ENCODE peak calls at places on chromosomes 1 and 21, in ten cellular contexts. One of them, this sample, is unnamed.

GRCh38 chr1:205424881-205425635 is 3.2 kb upstream of the LEMD1 start:
- DNase-seq in stomach: no peak
- DNase-seq in body of pancreas: no peak
- DNase-seq in suprapubic skin: no peak
- DNase-seq in Peyer's patch: no peak
- DNase-seq in spleen: no peak
- DNase-seq in adrenal gland: no peak
- DNase-seq in tibial nerve: no peak
- DNase-seq in heart left ventricle: no peak
- DNase-seq in transverse colon: no peak
- DNase-seq in this sample: no peak

GRCh38 chr1:115320368-115320767 is 17.7 kb downstream of the NGF start:
- DNase-seq in stomach: no peak
- DNase-seq in body of pancreas: no peak
- DNase-seq in suprapubic skin: no peak
- DNase-seq in Peyer's patch: no peak
- DNase-seq in spleen: no peak
- DNase-seq in adrenal gland: no peak
- DNase-seq in tibial nerve: no peak
- DNase-seq in heart left ventricle: no peak
- DNase-seq in transverse colon: no peak
- DNase-seq in this sample: no peak

GRCh38 chr21:45945066-45945867 is 36.3 kb upstream of the COL6A1 start:
- DNase-seq in stomach: no peak
- DNase-seq in body of pancreas: no peak
- DNase-seq in suprapubic skin: no peak
- DNase-seq in Peyer's patch: no peak
- DNase-seq in spleen: no peak
- DNase-seq in adrenal gland: no peak
- DNase-seq in tibial nerve: no peak
- DNase-seq in heart left ventricle: no peak
- DNase-seq in transverse colon: no peak
- DNase-seq in this sample: no peak

GRCh38 chr1:180953791-180954721 is 41.4 kb downstream of the KIAA1614 start:
- DNase-seq in stomach: peak; percentile 66
- DNase-seq in body of pancreas: peak; percentile 78
- DNase-seq in suprapubic skin: peak; percentile 83
- DNase-seq in Peyer's patch: peak; percentile 51
- DNase-seq in spleen: peak; percentile 87
- DNase-seq in adrenal gland: peak; percentile 66
- DNase-seq in tibial nerve: no peak
- DNase-seq in heart left ventricle: peak; percentile 64
- DNase-seq in transverse colon: peak; percentile 79
- DNase-seq in this sample: no peak

GRCh38 chr1:116569776-116570357 is 959 bp downstream of the CD58 start:
- DNase-seq in stomach: peak; percentile 58
- DNase-seq in body of pancreas: peak; percentile 56
- DNase-seq in suprapubic skin: no peak
- DNase-seq in Peyer's patch: peak; percentile 55
- DNase-seq in spleen: peak; percentile 91
- DNase-seq in adrenal gland: peak; percentile 46
- DNase-seq in tibial nerve: peak; percentile 19
- DNase-seq in heart left ventricle: peak; percentile 42
- DNase-seq in transverse colon: peak; percentile 80
- DNase-seq in this sample: no peak

GRCh38 chr1:11531314-11531870 is 52.4 kb downstream of the DISP3 start:
- DNase-seq in stomach: no peak
- DNase-seq in body of pancreas: no peak
- DNase-seq in suprapubic skin: peak; percentile 58
- DNase-seq in Peyer's patch: no peak
- DNase-seq in spleen: peak; percentile 67
- DNase-seq in adrenal gland: no peak
- DNase-seq in tibial nerve: no peak
- DNase-seq in heart left ventricle: no peak
- DNase-seq in transverse colon: no peak
- DNase-seq in this sample: no peak

GRCh38 chr1:231544943-231545592 is 16.6 kb downstream of the TSNAX start:
- DNase-seq in stomach: no peak
- DNase-seq in body of pancreas: no peak
- DNase-seq in suprapubic skin: no peak
- DNase-seq in Peyer's patch: no peak
- DNase-seq in spleen: no peak
- DNase-seq in adrenal gland: no peak
- DNase-seq in tibial nerve: no peak
- DNase-seq in heart left ventricle: no peak
- DNase-seq in transverse colon: no peak
- DNase-seq in this sample: no peak

GRCh38 chr1:58568271-58568860 is 8.7 kb downstream of the TACSTD2 start:
- DNase-seq in stomach: no peak
- DNase-seq in body of pancreas: no peak
- DNase-seq in suprapubic skin: no peak
- DNase-seq in Peyer's patch: no peak
- DNase-seq in spleen: no peak
- DNase-seq in adrenal gland: no peak
- DNase-seq in tibial nerve: no peak
- DNase-seq in heart left ventricle: no peak
- DNase-seq in transverse colon: no peak
- DNase-seq in this sample: no peak

GRCh38 chr1:223504741-223505140 is 111.5 kb downstream of the CCDC185 start:
- DNase-seq in stomach: peak; percentile 79
- DNase-seq in body of pancreas: peak; percentile 24
- DNase-seq in suprapubic skin: no peak
- DNase-seq in Peyer's patch: no peak
- DNase-seq in spleen: no peak
- DNase-seq in adrenal gland: no peak
- DNase-seq in tibial nerve: no peak
- DNase-seq in heart left ventricle: no peak
- DNase-seq in transverse colon: peak; percentile 77
- DNase-seq in this sample: peak; percentile 52

GRCh38 chr1:205030916-205031315 is 12.1 kb upstream of the CNTN2 start:
- DNase-seq in stomach: no peak
- DNase-seq in body of pancreas: no peak
- DNase-seq in suprapubic skin: no peak
- DNase-seq in Peyer's patch: no peak
- DNase-seq in spleen: no peak
- DNase-seq in adrenal gland: no peak
- DNase-seq in tibial nerve: no peak
- DNase-seq in heart left ventricle: no peak
- DNase-seq in transverse colon: no peak
- DNase-seq in this sample: no peak

GRCh38 chr1:204295666-204296065 is 64.1 kb downstream of the PLEKHA6 start:
- DNase-seq in stomach: peak; percentile 62
- DNase-seq in body of pancreas: no peak
- DNase-seq in suprapubic skin: no peak
- DNase-seq in Peyer's patch: no peak
- DNase-seq in spleen: no peak
- DNase-seq in adrenal gland: no peak
- DNase-seq in tibial nerve: no peak
- DNase-seq in heart left ventricle: no peak
- DNase-seq in transverse colon: peak; percentile 46
- DNase-seq in this sample: no peak

GRCh38 chr1:13681921-13682320 is 18.1 kb upstream of the PRDM2 start:
- DNase-seq in stomach: no peak
- DNase-seq in body of pancreas: no peak
- DNase-seq in suprapubic skin: no peak
- DNase-seq in Peyer's patch: no peak
- DNase-seq in spleen: no peak
- DNase-seq in adrenal gland: no peak
- DNase-seq in tibial nerve: no peak
- DNase-seq in heart left ventricle: no peak
- DNase-seq in transverse colon: no peak
- DNase-seq in this sample: no peak

GRCh38 chr1:232868793-232869491 is 63.7 kb downstream of the MAP10 start:
- DNase-seq in stomach: no peak
- DNase-seq in body of pancreas: peak; percentile 36
- DNase-seq in suprapubic skin: no peak
- DNase-seq in Peyer's patch: no peak
- DNase-seq in spleen: no peak
- DNase-seq in adrenal gland: peak; percentile 28
- DNase-seq in tibial nerve: peak; percentile 50
- DNase-seq in heart left ventricle: no peak
- DNase-seq in transverse colon: no peak
- DNase-seq in this sample: peak; percentile 43

GRCh38 chr1:63984257-63984626 is 210.4 kb downstream of the ROR1 start:
- DNase-seq in stomach: no peak
- DNase-seq in body of pancreas: no peak
- DNase-seq in suprapubic skin: no peak
- DNase-seq in Peyer's patch: no peak
- DNase-seq in spleen: no peak
- DNase-seq in adrenal gland: no peak
- DNase-seq in tibial nerve: no peak
- DNase-seq in heart left ventricle: no peak
- DNase-seq in transverse colon: no peak
- DNase-seq in this sample: no peak

GRCh38 chr1:154557248-154557938 is 1.1 kb downstream of the UBE2Q1 start:
- DNase-seq in stomach: no peak
- DNase-seq in body of pancreas: no peak
- DNase-seq in suprapubic skin: no peak
- DNase-seq in Peyer's patch: no peak
- DNase-seq in spleen: no peak
- DNase-seq in adrenal gland: no peak
- DNase-seq in tibial nerve: no peak
- DNase-seq in heart left ventricle: no peak
- DNase-seq in transverse colon: no peak
- DNase-seq in this sample: no peak

GRCh38 chr21:43985690-43986251 is 26.3 kb upstream of the TRAPPC10 start:
- DNase-seq in stomach: no peak
- DNase-seq in body of pancreas: no peak
- DNase-seq in suprapubic skin: no peak
- DNase-seq in Peyer's patch: no peak
- DNase-seq in spleen: no peak
- DNase-seq in adrenal gland: no peak
- DNase-seq in tibial nerve: no peak
- DNase-seq in heart left ventricle: no peak
- DNase-seq in transverse colon: no peak
- DNase-seq in this sample: no peak
- TF ChIP-seq POLR2A in stomach: no peak
- TF ChIP-seq POLR2A in body of pancreas: no peak
- TF ChIP-seq POLR2A in suprapubic skin: no peak
- TF ChIP-seq POLR2A in Peyer's patch: no peak
- TF ChIP-seq POLR2A in spleen: no peak
- TF ChIP-seq POLR2A in adrenal gland: no peak
- TF ChIP-seq POLR2A in tibial nerve: no peak
- TF ChIP-seq POLR2A in heart left ventricle: no peak
- TF ChIP-seq POLR2A in transverse colon: no peak
- TF ChIP-seq POLR2A in this sample: no peak

GRCh38 chr1:37477198-37477931 is 3.0 kb downstream of the ZC3H12A start:
- DNase-seq in stomach: peak; percentile 87
- DNase-seq in body of pancreas: peak; percentile 73
- DNase-seq in suprapubic skin: peak; percentile 74
- DNase-seq in Peyer's patch: peak; percentile 88
- DNase-seq in spleen: peak; percentile 92
- DNase-seq in adrenal gland: peak; percentile 47
- DNase-seq in tibial nerve: no peak
- DNase-seq in heart left ventricle: peak; percentile 39
- DNase-seq in transverse colon: peak; percentile 87
- DNase-seq in this sample: no peak
- TF ChIP-seq POLR2A in stomach: no peak
- TF ChIP-seq POLR2A in body of pancreas: peak; percentile 76
- TF ChIP-seq POLR2A in suprapubic skin: no peak
- TF ChIP-seq POLR2A in Peyer's patch: peak; percentile 15
- TF ChIP-seq POLR2A in spleen: no peak
- TF ChIP-seq POLR2A in adrenal gland: no peak
- TF ChIP-seq POLR2A in tibial nerve: no peak
- TF ChIP-seq POLR2A in heart left ventricle: no peak
- TF ChIP-seq POLR2A in transverse colon: peak; percentile 22
- TF ChIP-seq POLR2A in this sample: peak; percentile 14

GRCh38 chr1:44672254-44672955 is 1.9 kb downstream of the TMEM53 start:
- DNase-seq in stomach: no peak
- DNase-seq in body of pancreas: no peak
- DNase-seq in suprapubic skin: no peak
- DNase-seq in Peyer's patch: peak; percentile 56
- DNase-seq in spleen: peak; percentile 71
- DNase-seq in adrenal gland: peak; percentile 40
- DNase-seq in tibial nerve: no peak
- DNase-seq in heart left ventricle: peak; percentile 56
- DNase-seq in transverse colon: no peak
- DNase-seq in this sample: peak; percentile 53

GRCh38 chr1:44675186-44675585 is 672 bp downstream of the ARMH1 start:
- DNase-seq in stomach: no peak
- DNase-seq in body of pancreas: no peak
- DNase-seq in suprapubic skin: no peak
- DNase-seq in Peyer's patch: no peak
- DNase-seq in spleen: peak; percentile 73
- DNase-seq in adrenal gland: peak; percentile 15
- DNase-seq in tibial nerve: no peak
- DNase-seq in heart left ventricle: no peak
- DNase-seq in transverse colon: no peak
- DNase-seq in this sample: no peak

GRCh38 chr1:44672956-44673674 is 1.2 kb downstream of the TMEM53 start:
- DNase-seq in stomach: no peak
- DNase-seq in body of pancreas: no peak
- DNase-seq in suprapubic skin: no peak
- DNase-seq in Peyer's patch: no peak
- DNase-seq in spleen: peak; percentile 71
- DNase-seq in adrenal gland: peak; percentile 41
- DNase-seq in tibial nerve: no peak
- DNase-seq in heart left ventricle: no peak
- DNase-seq in transverse colon: no peak
- DNase-seq in this sample: no peak

GRCh38 chr1:44674113-44675000 is at the start of the genes ARMH1 and TMEM53:
- DNase-seq in stomach: peak; percentile 99
- DNase-seq in body of pancreas: peak; percentile 100
- DNase-seq in suprapubic skin: peak; percentile 99
- DNase-seq in Peyer's patch: peak; percentile 99
- DNase-seq in spleen: peak; percentile 100
- DNase-seq in adrenal gland: peak; percentile 100
- DNase-seq in tibial nerve: peak; percentile 98
- DNase-seq in heart left ventricle: peak; percentile 99
- DNase-seq in transverse colon: peak; percentile 99
- DNase-seq in this sample: peak; percentile 92

DNA sequence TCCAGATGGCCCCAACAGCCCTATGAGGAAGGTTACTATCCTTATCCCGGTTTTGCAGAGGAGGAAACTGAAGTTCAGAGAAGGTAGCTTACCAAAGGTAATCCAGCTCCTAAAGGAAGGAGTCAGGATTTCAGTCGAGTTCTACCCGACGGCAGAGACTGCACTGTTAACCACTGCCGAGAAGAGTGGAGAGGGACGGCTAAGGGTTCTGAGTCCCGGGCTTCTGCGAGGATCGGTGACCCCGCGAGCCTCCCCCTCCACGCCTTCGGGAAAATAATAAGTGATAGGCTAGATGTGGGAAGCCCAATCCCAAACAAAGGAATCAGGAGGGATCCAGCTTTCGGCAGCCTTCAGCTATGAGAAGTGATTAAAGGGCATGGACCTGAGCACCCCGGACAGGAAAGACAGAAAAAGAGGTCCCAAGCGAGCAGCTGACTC is 587 bp downstream of the TMEM53 start:
- DNase-seq in stomach: no peak
- DNase-seq in body of pancreas: no peak
- DNase-seq in suprapubic skin: no peak
- DNase-seq in Peyer's patch: no peak
- DNase-seq in spleen: no peak
- DNase-seq in adrenal gland: no peak
- DNase-seq in tibial nerve: no peak
- DNase-seq in heart left ventricle: no peak
- DNase-seq in transverse colon: no peak
- DNase-seq in this sample: no peak
- TF ChIP-seq POLR2A in stomach: no peak
- TF ChIP-seq POLR2A in body of pancreas: no peak
- TF ChIP-seq POLR2A in suprapubic skin: no peak
- TF ChIP-seq POLR2A in Peyer's patch: peak; percentile 81
- TF ChIP-seq POLR2A in spleen: no peak
- TF ChIP-seq POLR2A in adrenal gland: peak; percentile 63
- TF ChIP-seq POLR2A in tibial nerve: no peak
- TF ChIP-seq POLR2A in heart left ventricle: no peak
- TF ChIP-seq POLR2A in transverse colon: no peak
- TF ChIP-seq POLR2A in this sample: no peak

GRCh38 chr1:43221256-43221778 is 48.5 kb upstream of the TMEM125 start:
- DNase-seq in stomach: no peak
- DNase-seq in body of pancreas: no peak
- DNase-seq in suprapubic skin: no peak
- DNase-seq in Peyer's patch: peak; percentile 39
- DNase-seq in spleen: no peak
- DNase-seq in adrenal gland: no peak
- DNase-seq in tibial nerve: no peak
- DNase-seq in heart left ventricle: no peak
- DNase-seq in transverse colon: no peak
- DNase-seq in this sample: no peak
- TF ChIP-seq POLR2A in stomach: no peak
- TF ChIP-seq POLR2A in body of pancreas: no peak
- TF ChIP-seq POLR2A in suprapubic skin: no peak
- TF ChIP-seq POLR2A in Peyer's patch: no peak
- TF ChIP-seq POLR2A in spleen: no peak
- TF ChIP-seq POLR2A in adrenal gland: no peak
- TF ChIP-seq POLR2A in tibial nerve: no peak
- TF ChIP-seq POLR2A in heart left ventricle: no peak
- TF ChIP-seq POLR2A in transverse colon: no peak
- TF ChIP-seq POLR2A in this sample: no peak